ENCODE peak calls at places on chromosomes 13 and 19, in eight cellular contexts. I is tibial artery, C is cardiac muscle cell, H is Panc1, Y is psoas muscle, V is GM23338, A is body of pancreas, Q is Karpas-422. L is an unnamed sample. For H3K4me1, the result is how much of the 10 kb centered on the place peaks cover.

GRCh38 chr13:89066868-89067466 is 1395.8 kb downstream of the SLITRK5 start:
- DNase-seq in I (no peak), H (peak), Y (no peak), V (peak), A (peak), C (peak), Q (peak), L (no peak)

GRCh38 chr19:46303702-46304397 is 7.0 kb downstream of the HIF3A start:
- DNase-seq in I (peak), H (no peak), Y (peak), Q (no peak), A (peak), V (peak), C (peak), L (no peak)

GRCh38 chr19:3357731-3358391 is 8.5 kb upstream of the NFIC start:
- DNase-seq in Y (no peak), V (peak), I (peak), A (no peak), H (no peak), Q (no peak), C (no peak), L (no peak)

GRCh38 chr13:40113644-40114304 is 458.3 kb downstream of the COG6 start:
- DNase-seq in Y (no peak), Q (no peak), H (no peak), V (no peak), C (peak), I (no peak), A (no peak), L (no peak)

GRCh38 chr13:63910406-63910957 is 2494.8 kb upstream of the PCDH20 start:
- DNase-seq in V (peak), C (peak), A (no peak), Y (no peak), H (no peak), Q (no peak), I (no peak), L (no peak)

GRCh38 chr13:100660761-100661160 is 13.8 kb downstream of the TMTC4 start:
- DNase-seq in Q (no peak), A (no peak), Y (no peak), C (no peak), I (no peak), V (no peak), H (no peak), L (no peak)

GRCh38 chr19:6076675-6077463 is 33.4 kb downstream of the RFX2 start:
- DNase-seq in Y (peak), C (peak), V (no peak), A (no peak), H (no peak), I (peak), Q (no peak), L (no peak)

GRCh38 chr19:55495646-55496349 is 7.6 kb downstream of the SSC5D start:
- DNase-seq in A (no peak), C (no peak), Y (no peak), Q (no peak), V (no peak), I (no peak), H (no peak), L (no peak)

GRCh38 chr13:65653548-65654078 is 1576.5 kb downstream of the PCDH9 start:
- DNase-seq in H (no peak), Q (no peak), A (no peak), Y (no peak), C (no peak), V (no peak), I (no peak), L (no peak)

GRCh38 chr19:29040951-29041350 is 172.0 kb downstream of the UQCRFS1 start:
- DNase-seq in Y (no peak), I (no peak), Q (no peak), A (no peak), C (no peak), V (peak), H (no peak), L (no peak)

GRCh38 chr13:33615436-33615835 is 202.5 kb upstream of the RFC3 start:
- DNase-seq in Y (no peak), C (no peak), Q (no peak), V (no peak), I (no peak), H (no peak), A (no peak), L (no peak)

GRCh38 chr19:57512845-57513244 is 13.1 kb downstream of the ZNF773 start:
- DNase-seq in I (no peak), A (no peak), Q (peak), V (peak), C (peak), Y (no peak), H (no peak), L (no peak)

GRCh38 chr13:76331948-76332712 is 554.1 kb downstream of the KCTD12 start:
- DNase-seq in A (no peak), V (no peak), I (no peak), H (no peak), Y (no peak), Q (no peak), C (peak), L (no peak)

GRCh38 chr13:97275775-97276501 is 53.8 kb downstream of the MBNL2 start:
- DNase-seq in A (no peak), Y (no peak), V (no peak), Q (peak), C (no peak), H (no peak), I (no peak), L (no peak)

GRCh38 chr19:9362905-9363304 is at the start of gene ZNF177:
- DNase-seq in A (no peak), Q (no peak), I (no peak), H (no peak), Y (no peak), C (peak), V (peak), L (no peak)

GRCh38 chr19:3187662-3188511 is 2.2 kb downstream of the NCLN start:
- DNase-seq in A (no peak), C (no peak), Q (no peak), Y (no peak), V (no peak), H (no peak), I (no peak), L (no peak)

GRCh38 chr13:111074826-111075225 is 40.3 kb upstream of the ARHGEF7 start:
- DNase-seq in I (no peak), A (no peak), Q (no peak), Y (no peak), C (no peak), V (no peak), H (no peak), L (no peak)

GRCh38 chr13:30338331-30338851 is 31.0 kb upstream of the KATNAL1 start:
- DNase-seq in A (no peak), I (no peak), V (no peak), H (no peak), Y (no peak), Q (no peak), C (no peak), L (no peak)

GRCh38 chr13:96460571-96460970 is 370.7 kb downstream of the HS6ST3 start:
- DNase-seq in V (no peak), A (no peak), Q (no peak), Y (no peak), C (peak), I (no peak), H (no peak), L (no peak)

GRCh38 chr19:17479325-17479791 is 9.0 kb downstream of the SLC27A1 start:
- DNase-seq in C (peak), H (no peak), Y (no peak), Q (peak), I (no peak), V (no peak), A (no peak), L (no peak)

GRCh38 chr19:2552859-2553258 is 76.9 kb downstream of the GADD45B start:
- DNase-seq in A (no peak), H (no peak), I (no peak), V (no peak), Y (no peak), C (no peak), Q (peak), L (no peak)

GRCh38 chr19:18660051-18660910 is 23.2 kb upstream of the CRTC1 start:
- DNase-seq in Y (peak), I (peak), H (no peak), A (no peak), Q (no peak), C (peak), V (no peak), L (no peak)

GRCh38 chr13:112714772-112715569 is 25.1 kb downstream of the ATP11A start:
- DNase-seq in Q (no peak), A (no peak), V (no peak), H (no peak), Y (no peak), C (no peak), I (peak), L (no peak)

GRCh38 chr13:32938907-32939306 is 77.3 kb upstream of the KL start:
- DNase-seq in A (no peak), Y (no peak), H (no peak), I (no peak), C (peak), V (no peak), Q (no peak), L (no peak)

GRCh38 chr19:10044390-10044789 is 31.1 kb downstream of the RDH8 start:
- DNase-seq in H (no peak), C (no peak), Q (peak), A (no peak), Y (no peak), V (no peak), I (no peak), L (no peak)

GRCh38 chr13:102317593-102317992 is 84.3 kb downstream of the FGF14 start:
- DNase-seq in C (peak), Y (peak), Q (no peak), V (no peak), A (peak), H (no peak), I (peak), L (peak)

GRCh38 chr19:945401-946252 is 19.8 kb downstream of the ARID3A start:
- DNase-seq in Y (no peak), V (no peak), A (no peak), H (no peak), C (no peak), Q (no peak), I (no peak), L (no peak)

GRCh38 chr19:43594710-43595604 is 977 bp downstream of the IRGQ start:
- DNase-seq in Q (peak), H (no peak), Y (peak), A (peak), V (peak), I (no peak), C (peak), L (no peak)

GRCh38 chr19:9995999-9996398 is 14.3 kb downstream of the COL5A3 start:
- DNase-seq in Q (no peak), A (no peak), Y (no peak), I (no peak), H (no peak), C (no peak), V (no peak), L (no peak)

GRCh38 chr13:113622791-113623490 is 35.1 kb downstream of the ATP4B start:
- DNase-seq in Y (no peak), I (no peak), H (no peak), A (no peak), C (no peak), Q (no peak), V (no peak), L (no peak)

GRCh38 chr19:7856679-7857663 is 17.2 kb downstream of the PRR36 start:
- DNase-seq in Y (no peak), V (peak), H (no peak), Q (peak), C (no peak), A (peak), I (no peak), L (no peak)

GRCh38 chr13:48475230-48475629 is 57.6 kb downstream of the RCBTB2 start:
- DNase-seq in V (peak), Q (no peak), H (no peak), I (no peak), Y (no peak), A (no peak), C (no peak), L (no peak)

GRCh38 chr13:48476215-48476614 is 56.7 kb downstream of the RCBTB2 start:
- DNase-seq in H (no peak), I (no peak), Y (no peak), V (no peak), C (no peak), A (no peak), Q (no peak), L (no peak)

GRCh38 chr13:48478401-48478800 is 54.5 kb downstream of the RCBTB2 start:
- DNase-seq in C (no peak), Y (no peak), A (no peak), Q (no peak), V (no peak), H (no peak), I (no peak), L (no peak)

GRCh38 chr13:48476674-48477073 is 56.2 kb downstream of the RCBTB2 start:
- DNase-seq in A (no peak), Y (no peak), V (no peak), Q (no peak), C (no peak), I (no peak), H (no peak), L (no peak)

DNA sequence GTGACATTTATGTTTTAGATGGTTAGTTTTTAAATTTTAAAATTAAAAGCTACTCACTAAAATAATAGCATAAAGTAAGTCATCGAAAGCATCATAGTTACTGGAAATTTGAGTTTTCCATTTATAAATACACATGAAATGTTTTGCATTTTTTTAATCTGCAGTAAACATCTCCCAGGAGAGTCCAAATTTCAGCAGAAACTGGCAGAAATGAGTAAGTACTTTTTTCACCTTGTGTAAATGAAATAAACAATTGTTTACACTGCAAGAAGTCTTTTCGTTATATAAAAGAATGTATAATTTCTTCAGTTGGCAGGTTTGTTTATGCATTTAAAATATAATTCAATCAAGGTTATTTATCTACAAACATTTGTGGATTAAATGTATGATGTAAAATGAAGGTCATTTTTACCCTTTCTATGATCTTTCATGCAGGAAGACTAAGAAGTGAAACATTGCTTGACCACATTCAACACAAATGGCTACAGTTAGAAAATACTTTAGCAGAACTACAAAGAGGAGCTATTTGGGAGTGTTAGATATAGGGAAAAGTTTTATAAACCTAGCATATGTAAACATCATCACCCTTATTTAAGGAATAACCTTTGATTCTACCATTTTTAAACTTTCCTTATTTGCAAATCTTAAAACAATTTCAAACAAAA is 55.6 kb downstream of the RCBTB2 start:
- DNase-seq in H (no peak), Y (no peak), C (no peak), Q (no peak), A (no peak), V (no peak), I (no peak), L (no peak)
- H3K27ac ChIP-seq in H (no peak), Y (no peak), C (no peak), Q (peak), A (no peak), V (no peak), I (peak), L (no peak)

GRCh38 chr19:27652796-27653195 is 1560.2 kb downstream of the UQCRFS1 start:
- DNase-seq in C (no peak), A (no peak), Y (no peak), H (no peak), I (no peak), Q (no peak), V (no peak), L (no peak)

GRCh38 chr19:27652281-27652680 is 1560.7 kb downstream of the UQCRFS1 start:
- DNase-seq in I (peak), A (no peak), Y (no peak), Q (no peak), V (no peak), H (no peak), C (no peak), L (peak)

GRCh38 chr19:27647423-27647822 is 1565.5 kb downstream of the UQCRFS1 start:
- DNase-seq in H (no peak), A (no peak), I (no peak), V (no peak), Y (no peak), Q (no peak), C (no peak), L (no peak)
- H3K4me1 ChIP-seq in H (under half), A (under half), I (under half), V (under half), Y (under half), Q (under half), C (under half), L (under half)

GRCh38 chr13:104021806-104022397 is 955.7 kb upstream of the SLC10A2 start:
- DNase-seq in Q (no peak), I (no peak), A (no peak), H (no peak), Y (no peak), C (no peak), V (no peak), L (no peak)
- H3K27ac ChIP-seq in Q (no peak), I (no peak), A (no peak), H (no peak), Y (no peak), C (no peak), V (no peak), L (no peak)

DNA sequence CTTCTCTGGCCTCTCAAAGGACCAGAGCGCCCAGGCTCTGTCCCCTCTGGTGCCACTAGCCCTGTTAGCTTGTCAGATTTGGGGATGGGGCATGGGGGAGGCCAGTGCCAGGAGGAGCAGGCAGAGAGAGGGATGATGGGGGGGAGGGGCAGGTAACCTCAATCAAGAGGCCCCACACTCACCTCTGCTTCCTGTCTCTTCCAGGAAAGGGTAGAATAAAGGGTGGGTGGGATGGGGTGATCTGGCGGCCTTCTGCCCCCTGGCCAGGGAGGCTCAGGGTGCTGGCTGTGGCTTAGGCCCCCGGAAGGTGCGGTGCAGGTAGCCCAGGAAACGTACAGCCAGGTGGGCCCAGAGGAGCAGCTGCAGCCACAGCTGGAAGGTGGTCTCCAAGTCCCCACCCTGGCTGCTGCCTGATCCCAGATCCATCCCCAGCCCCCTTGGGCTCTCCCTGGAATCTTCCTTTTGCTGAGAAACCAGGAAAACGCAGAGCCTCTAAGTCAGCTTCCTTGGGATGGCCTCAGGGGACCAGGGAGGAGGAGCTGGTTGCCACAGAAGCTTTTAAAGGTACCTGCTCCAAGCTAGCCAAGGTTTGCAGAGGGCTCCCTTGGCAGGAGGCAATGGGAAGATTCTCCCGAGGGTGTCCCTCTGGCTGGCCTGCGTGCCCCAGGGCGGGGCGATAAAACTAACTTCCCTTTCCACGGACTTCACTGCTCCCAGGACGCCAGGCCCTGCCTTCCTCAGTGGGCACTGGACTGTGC is 5.3 kb downstream of the PRKACA start:
- DNase-seq in V (peak), A (no peak), Y (peak), I (no peak), H (no peak), C (peak), Q (peak), L (no peak)
- H3K4me1 ChIP-seq in V (under half), A (under half), Y (half or more), I (under half), H (under half), C (under half), Q (under half), L (half or more)